ENCODE peak calls at places on chromosomes 6 and 20, in eight cellular contexts. H is A549, V is fibroblast of the aortic adventitia, S is neural crest cell, Z is PC-9, Q is mesothelial cell of epicardium, M is nephron progenitor cell, E is endothelial cell. K is an unnamed sample.

GRCh38 chr6:130900913-130901312 is 73.7 kb downstream of the SMLR1 start:
- DNase-seq in M (no peak), Z (no peak), H (peak; percentile 6), Q (no peak), V (peak; percentile 69), E (no peak), S (no peak), K (no peak)

GRCh38 chr6:158073776-158074175 is 92.1 kb downstream of the SYNJ2 start:
- DNase-seq in Z (no peak), V (no peak), M (no peak), E (no peak), S (no peak), Q (no peak), H (no peak), K (no peak)

GRCh38 chr20:23349338-23350006 is 1.1 kb upstream of the NXT1 start:
- DNase-seq in Z (peak; percentile 90), S (no peak), Q (no peak), E (no peak), H (peak; percentile 68), V (peak; percentile 63), M (peak; percentile 26), K (no peak)

GRCh38 chr6:19865178-19865577 is 28.0 kb downstream of the ID4 start:
- DNase-seq in Q (no peak), M (no peak), E (no peak), H (no peak), S (no peak), Z (no peak), V (no peak), K (no peak)

GRCh38 chr20:16488086-16488485 is 85.2 kb downstream of the KIF16B start:
- DNase-seq in Q (no peak), H (no peak), Z (no peak), M (no peak), V (no peak), S (no peak), E (no peak), K (peak; percentile 75)

GRCh38 chr6:132140150-132140549 is 189.0 kb upstream of the CCN2 start:
- DNase-seq in S (no peak), Q (no peak), M (no peak), E (no peak), V (no peak), Z (no peak), H (no peak), K (no peak)

GRCh38 chr20:40506567-40506966 is 182.5 kb downstream of the MAFB start:
- DNase-seq in Z (peak; percentile 74), Q (no peak), V (peak; percentile 95), M (no peak), S (no peak), E (no peak), H (peak; percentile 9), K (no peak)

GRCh38 chr6:43070028-43070632 is 6.0 kb upstream of the PTK7 start:
- DNase-seq in M (no peak), Q (no peak), H (peak; percentile 53), V (peak; percentile 84), Z (peak; percentile 48), E (no peak), S (no peak), K (peak; percentile 55)

GRCh38 chr20:45405566-45406259 is 2.4 kb upstream of the DBNDD2 start:
- DNase-seq in V (peak; percentile 8), S (no peak), M (peak; percentile 50), H (no peak), Q (no peak), Z (peak; percentile 36), E (no peak), K (no peak)

GRCh38 chr20:49281059-49281912 is 3.4 kb upstream of the ZNFX1 start:
- DNase-seq in M (no peak), Q (no peak), E (peak; percentile 33), V (no peak), S (no peak), Z (peak; percentile 92), H (no peak), K (no peak)

GRCh38 chr20:6058684-6059295 is 4.9 kb upstream of the LRRN4 start:
- DNase-seq in H (no peak), E (no peak), Z (peak; percentile 71), S (no peak), M (no peak), V (peak; percentile 49), Q (no peak), K (no peak)

GRCh38 chr20:33668087-33668790 is 1.5 kb downstream of the ACTL10 start:
- DNase-seq in E (peak; percentile 85), Q (no peak), S (peak; percentile 78), H (peak; percentile 60), M (peak; percentile 76), V (no peak), Z (no peak), K (peak; percentile 78)

GRCh38 chr20:39874049-39874893 is 814.8 kb downstream of the MAFB start:
- DNase-seq in H (peak; percentile 15), M (peak; percentile 74), Q (no peak), V (peak; percentile 88), E (peak; percentile 92), S (peak; percentile 64), Z (no peak), K (peak; percentile 75)

GRCh38 chr6:159969204-159969912 is 476 bp downstream of the IGF2R start:
- DNase-seq in Z (no peak), S (peak; percentile 44), E (peak; percentile 65), V (no peak), H (peak; percentile 6), Q (peak; percentile 42), M (peak; percentile 71), K (peak; percentile 24)

GRCh38 chr20:3805594-3806264 is 9.6 kb downstream of the CDC25B start:
- DNase-seq in Z (no peak), V (peak; percentile 69), H (no peak), S (no peak), E (no peak), M (no peak), Q (no peak), K (no peak)

GRCh38 chr20:16273812-16274560 is 299.3 kb downstream of the KIF16B start:
- DNase-seq in S (no peak), M (no peak), V (no peak), H (no peak), Q (no peak), E (no peak), Z (no peak), K (peak; percentile 33)

GRCh38 chr6:27630727-27631613 is 158.1 kb upstream of the ZNF184 start:
- DNase-seq in Z (peak; percentile 62), E (peak; percentile 69), Q (peak; percentile 69), V (peak; percentile 45), S (peak; percentile 72), M (peak; percentile 85), H (peak; percentile 45), K (peak; percentile 69)
- TF ChIP-seq CTCF in Z (no peak), E (no peak), Q (no peak), V (no peak), S (peak; percentile 40), M (no peak), H (no peak), K (peak; percentile 32)

DNA sequence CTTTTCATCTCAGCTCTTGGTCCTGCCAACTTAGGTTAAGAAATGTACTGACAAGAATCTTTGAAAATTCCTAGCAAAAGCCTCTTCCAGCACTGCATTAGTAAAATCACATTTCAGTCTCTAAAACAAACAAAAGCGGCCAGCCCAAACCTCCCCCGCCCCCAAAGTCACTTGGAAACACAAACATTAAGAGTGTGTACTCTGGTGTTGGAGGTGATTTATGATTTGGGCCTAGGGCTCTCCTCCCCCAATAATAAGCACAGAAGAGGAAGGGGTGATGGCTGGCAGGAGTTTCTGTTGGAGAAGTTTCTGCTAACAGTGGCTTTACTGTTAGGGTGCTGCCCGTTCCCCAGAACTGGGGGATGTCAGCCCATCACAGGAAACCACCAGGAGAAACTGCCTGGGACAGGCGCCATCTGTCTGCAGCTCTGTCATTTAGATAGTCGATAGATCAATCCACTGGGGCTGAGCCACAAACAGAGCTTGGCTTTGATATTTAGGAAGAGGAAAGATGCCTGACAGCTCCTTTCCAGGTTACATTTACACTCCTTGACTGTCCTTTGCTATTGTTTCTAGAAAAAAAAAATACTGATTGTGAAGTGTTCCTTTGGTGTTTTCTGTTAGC is 199.5 kb downstream of the CD83 start:
- DNase-seq in Q (no peak), V (no peak), Z (no peak), H (peak; percentile 3), M (peak; percentile 52), S (no peak), E (no peak), K (peak; percentile 44)
- TF ChIP-seq CTCF in Q (no peak), V (no peak), Z (no peak), H (peak; percentile 25), M (no peak), S (peak; percentile 13), E (no peak), K (peak; percentile 53)

GRCh38 chr6:135073757-135074393 is 19.3 kb upstream of the HBS1L start:
- DNase-seq in Z (no peak), S (no peak), Q (no peak), M (no peak), E (no peak), V (no peak), H (no peak), K (no peak)

GRCh38 chr6:135072753-135073152 is 18.1 kb upstream of the HBS1L start:
- DNase-seq in Q (no peak), E (no peak), M (no peak), Z (no peak), H (no peak), V (no peak), S (no peak), K (no peak)

GRCh38 chr6:135073217-135073616 is 18.6 kb upstream of the HBS1L start:
- DNase-seq in Q (no peak), E (no peak), M (no peak), V (no peak), Z (no peak), S (no peak), H (no peak), K (no peak)

GRCh38 chr6:135075018-135075417 is 20.4 kb upstream of the HBS1L start:
- DNase-seq in H (no peak), S (no peak), M (no peak), Z (no peak), Q (no peak), E (no peak), V (no peak), K (no peak)
- TF ChIP-seq CTCF in H (no peak), S (no peak), M (no peak), Z (peak; percentile 22), Q (no peak), E (no peak), V (no peak), K (peak; percentile 5)

GRCh38 chr6:61886608-61887259 is 399.3 kb downstream of the KHDRBS2 start:
- DNase-seq in Q (no peak), S (no peak), H (no peak), E (no peak), M (no peak), Z (no peak), V (no peak), K (no peak)
- TF ChIP-seq CTCF in Q (no peak), S (peak; percentile 59), H (no peak), E (no peak), M (peak; percentile 20), Z (no peak), V (no peak), K (no peak)

K was measured in WERI-Rb-1.